ENCODE peak calls at places on chromosomes 13 and 19, in ten cellular contexts. One of them, this sample, is unnamed.

GRCh38 chr19:55277494-55277893 is 2.4 kb downstream of the HSPBP1 start:
- DNase-seq in cardiac muscle cell: no peak
- DNase-seq in fibroblast of lung: no peak
- DNase-seq in HFFc6: no peak
- DNase-seq in psoas muscle: no peak
- DNase-seq in AG04450: no peak
- DNase-seq in lower leg skin: no peak
- DNase-seq in GM12865: no peak
- DNase-seq in colonic mucosa: no peak
- DNase-seq in PC-9: no peak
- DNase-seq in this sample: no peak

GRCh38 chr19:56291857-56292256 is 19.3 kb downstream of the EDDM13 start:
- DNase-seq in PC-9: no peak
- DNase-seq in GM12865: no peak
- DNase-seq in cardiac muscle cell: no peak
- DNase-seq in fibroblast of lung: no peak
- DNase-seq in psoas muscle: no peak
- DNase-seq in lower leg skin: no peak
- DNase-seq in HFFc6: no peak
- DNase-seq in colonic mucosa: no peak
- DNase-seq in AG04450: no peak
- DNase-seq in this sample: no peak

GRCh38 chr13:99087954-99088491 is 110.2 kb upstream of the DOCK9 start:
- DNase-seq in PC-9: peak
- DNase-seq in HFFc6: no peak
- DNase-seq in psoas muscle: no peak
- DNase-seq in colonic mucosa: peak
- DNase-seq in cardiac muscle cell: no peak
- DNase-seq in lower leg skin: no peak
- DNase-seq in fibroblast of lung: no peak
- DNase-seq in AG04450: no peak
- DNase-seq in GM12865: no peak
- DNase-seq in this sample: no peak

GRCh38 chr13:76014618-76015315 is 378.6 kb downstream of the LMO7 start:
- DNase-seq in cardiac muscle cell: peak
- DNase-seq in PC-9: no peak
- DNase-seq in lower leg skin: no peak
- DNase-seq in psoas muscle: no peak
- DNase-seq in AG04450: no peak
- DNase-seq in GM12865: no peak
- DNase-seq in HFFc6: no peak
- DNase-seq in colonic mucosa: no peak
- DNase-seq in fibroblast of lung: peak
- DNase-seq in this sample: no peak

GRCh38 chr13:58964048-58964447 is 1199.7 kb downstream of the DIAPH3 start:
- DNase-seq in cardiac muscle cell: no peak
- DNase-seq in fibroblast of lung: no peak
- DNase-seq in psoas muscle: no peak
- DNase-seq in AG04450: no peak
- DNase-seq in GM12865: no peak
- DNase-seq in colonic mucosa: no peak
- DNase-seq in HFFc6: no peak
- DNase-seq in lower leg skin: no peak
- DNase-seq in PC-9: no peak
- DNase-seq in this sample: no peak

GRCh38 chr13:100602472-100603142 is 14.0 kb upstream of the GGACT start:
- DNase-seq in AG04450: no peak
- DNase-seq in fibroblast of lung: no peak
- DNase-seq in colonic mucosa: no peak
- DNase-seq in HFFc6: no peak
- DNase-seq in cardiac muscle cell: no peak
- DNase-seq in PC-9: no peak
- DNase-seq in GM12865: no peak
- DNase-seq in lower leg skin: peak
- DNase-seq in psoas muscle: no peak
- DNase-seq in this sample: no peak

GRCh38 chr13:112931028-112931934 is 37.7 kb upstream of the MCF2L start:
- DNase-seq in AG04450: peak
- DNase-seq in HFFc6: no peak
- DNase-seq in colonic mucosa: peak
- DNase-seq in psoas muscle: no peak
- DNase-seq in cardiac muscle cell: peak
- DNase-seq in fibroblast of lung: peak
- DNase-seq in lower leg skin: peak
- DNase-seq in GM12865: no peak
- DNase-seq in PC-9: peak
- DNase-seq in this sample: no peak

GRCh38 chr13:34942732-34943674 is 933 bp downstream of the NBEA start:
- DNase-seq in AG04450: no peak
- DNase-seq in colonic mucosa: peak
- DNase-seq in GM12865: peak
- DNase-seq in lower leg skin: peak
- DNase-seq in cardiac muscle cell: peak
- DNase-seq in psoas muscle: peak
- DNase-seq in fibroblast of lung: no peak
- DNase-seq in PC-9: no peak
- DNase-seq in HFFc6: no peak
- DNase-seq in this sample: peak

GRCh38 chr13:98258226-98258625 is 81.2 kb upstream of the RNF113B start:
- DNase-seq in colonic mucosa: no peak
- DNase-seq in GM12865: no peak
- DNase-seq in PC-9: no peak
- DNase-seq in lower leg skin: no peak
- DNase-seq in AG04450: no peak
- DNase-seq in fibroblast of lung: no peak
- DNase-seq in psoas muscle: no peak
- DNase-seq in HFFc6: no peak
- DNase-seq in cardiac muscle cell: no peak
- DNase-seq in this sample: no peak

GRCh38 chr13:41696163-41697003 is 239.0 kb downstream of the RGCC start:
- DNase-seq in colonic mucosa: no peak
- DNase-seq in PC-9: peak
- DNase-seq in cardiac muscle cell: peak
- DNase-seq in fibroblast of lung: peak
- DNase-seq in lower leg skin: no peak
- DNase-seq in psoas muscle: no peak
- DNase-seq in GM12865: peak
- DNase-seq in AG04450: peak
- DNase-seq in HFFc6: peak
- DNase-seq in this sample: no peak

GRCh38 chr13:38361551-38362262 is 12.1 kb downstream of the UFM1 start:
- DNase-seq in PC-9: no peak
- DNase-seq in cardiac muscle cell: no peak
- DNase-seq in fibroblast of lung: no peak
- DNase-seq in psoas muscle: no peak
- DNase-seq in GM12865: no peak
- DNase-seq in AG04450: no peak
- DNase-seq in lower leg skin: no peak
- DNase-seq in HFFc6: no peak
- DNase-seq in colonic mucosa: no peak
- DNase-seq in this sample: no peak

GRCh38 chr19:51018745-51019543 is 565 bp downstream of the KLK10 start:
- DNase-seq in lower leg skin: no peak
- DNase-seq in fibroblast of lung: no peak
- DNase-seq in cardiac muscle cell: peak
- DNase-seq in AG04450: no peak
- DNase-seq in psoas muscle: no peak
- DNase-seq in HFFc6: no peak
- DNase-seq in PC-9: peak
- DNase-seq in colonic mucosa: no peak
- DNase-seq in GM12865: no peak
- DNase-seq in this sample: no peak

GRCh38 chr13:114015608-114016295 is 41.9 kb upstream of the C13orf46 start:
- DNase-seq in PC-9: peak
- DNase-seq in psoas muscle: peak
- DNase-seq in AG04450: no peak
- DNase-seq in colonic mucosa: peak
- DNase-seq in fibroblast of lung: peak
- DNase-seq in GM12865: no peak
- DNase-seq in cardiac muscle cell: peak
- DNase-seq in HFFc6: peak
- DNase-seq in lower leg skin: peak
- DNase-seq in this sample: peak

GRCh38 chr13:84433024-84433423 is 550.8 kb upstream of the SLITRK1 start:
- DNase-seq in cardiac muscle cell: peak
- DNase-seq in AG04450: peak
- DNase-seq in lower leg skin: no peak
- DNase-seq in colonic mucosa: no peak
- DNase-seq in psoas muscle: no peak
- DNase-seq in fibroblast of lung: peak
- DNase-seq in PC-9: no peak
- DNase-seq in GM12865: no peak
- DNase-seq in HFFc6: peak
- DNase-seq in this sample: no peak

GRCh38 chr13:91346848-91347211 is 657 bp upstream of the MIR17HG start:
- DNase-seq in GM12865: peak
- DNase-seq in AG04450: no peak
- DNase-seq in psoas muscle: no peak
- DNase-seq in cardiac muscle cell: peak
- DNase-seq in PC-9: no peak
- DNase-seq in colonic mucosa: peak
- DNase-seq in lower leg skin: no peak
- DNase-seq in HFFc6: no peak
- DNase-seq in fibroblast of lung: no peak
- DNase-seq in this sample: no peak

GRCh38 chr13:105097501-105097900 is 1438.0 kb downstream of the EFNB2 start:
- DNase-seq in PC-9: no peak
- DNase-seq in cardiac muscle cell: no peak
- DNase-seq in GM12865: no peak
- DNase-seq in HFFc6: no peak
- DNase-seq in AG04450: no peak
- DNase-seq in psoas muscle: no peak
- DNase-seq in fibroblast of lung: no peak
- DNase-seq in colonic mucosa: no peak
- DNase-seq in lower leg skin: no peak
- DNase-seq in this sample: no peak

GRCh38 chr13:47168086-47168485 is 271.2 kb upstream of the HTR2A start:
- DNase-seq in GM12865: peak
- DNase-seq in cardiac muscle cell: peak
- DNase-seq in HFFc6: peak
- DNase-seq in fibroblast of lung: peak
- DNase-seq in colonic mucosa: no peak
- DNase-seq in psoas muscle: no peak
- DNase-seq in PC-9: no peak
- DNase-seq in lower leg skin: no peak
- DNase-seq in AG04450: no peak
- DNase-seq in this sample: no peak

GRCh38 chr13:47289578-47289977 is 392.7 kb upstream of the HTR2A start:
- DNase-seq in GM12865: no peak
- DNase-seq in PC-9: peak
- DNase-seq in psoas muscle: no peak
- DNase-seq in HFFc6: no peak
- DNase-seq in lower leg skin: no peak
- DNase-seq in fibroblast of lung: no peak
- DNase-seq in AG04450: no peak
- DNase-seq in colonic mucosa: no peak
- DNase-seq in cardiac muscle cell: no peak
- DNase-seq in this sample: no peak

GRCh38 chr19:49017666-49018351 is 918 bp upstream of the LHB start:
- DNase-seq in lower leg skin: no peak
- DNase-seq in colonic mucosa: peak
- DNase-seq in HFFc6: peak
- DNase-seq in cardiac muscle cell: peak
- DNase-seq in PC-9: no peak
- DNase-seq in psoas muscle: peak
- DNase-seq in AG04450: no peak
- DNase-seq in fibroblast of lung: peak
- DNase-seq in GM12865: peak
- DNase-seq in this sample: peak
- TF ChIP-seq CTCF in lower leg skin: no peak
- TF ChIP-seq CTCF in colonic mucosa: peak
- TF ChIP-seq CTCF in HFFc6: peak
- TF ChIP-seq CTCF in cardiac muscle cell: peak
- TF ChIP-seq CTCF in PC-9: peak
- TF ChIP-seq CTCF in psoas muscle: peak
- TF ChIP-seq CTCF in AG04450: peak
- TF ChIP-seq CTCF in fibroblast of lung: peak
- TF ChIP-seq CTCF in GM12865: peak
- TF ChIP-seq CTCF in this sample: no peak

DNA sequence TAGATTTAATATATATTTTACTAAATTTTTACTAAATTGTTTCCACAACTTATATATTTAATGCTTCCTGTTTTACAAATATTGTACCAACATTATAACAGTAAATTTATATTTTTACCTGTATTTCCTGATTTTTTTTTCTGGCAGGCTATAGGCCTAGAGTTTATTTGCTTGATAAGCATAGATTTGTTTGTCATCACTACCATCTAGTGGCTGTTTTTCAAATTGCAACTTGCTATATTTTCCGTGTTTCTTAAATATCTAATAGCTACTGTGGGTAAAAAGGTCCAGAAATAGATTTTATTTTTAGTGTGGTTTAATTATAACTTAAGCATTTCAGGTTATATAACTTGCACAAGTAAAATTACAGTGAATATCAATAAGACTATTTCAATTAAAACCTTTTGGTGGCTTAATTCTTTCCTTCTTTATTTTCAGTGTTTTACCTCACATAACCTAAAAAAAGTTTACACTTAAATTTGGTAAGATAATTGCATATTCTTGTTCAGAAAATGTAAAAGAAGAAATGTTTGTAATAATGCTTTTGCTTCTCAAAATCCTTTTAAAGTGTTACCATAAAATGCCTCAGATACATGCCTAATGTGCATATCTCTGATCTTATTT is 60.6 kb downstream of the NDFIP2 start:
- DNase-seq in fibroblast of lung: peak
- DNase-seq in GM12865: peak
- DNase-seq in AG04450: peak
- DNase-seq in cardiac muscle cell: peak
- DNase-seq in HFFc6: peak
- DNase-seq in colonic mucosa: no peak
- DNase-seq in psoas muscle: no peak
- DNase-seq in lower leg skin: no peak
- DNase-seq in PC-9: peak
- DNase-seq in this sample: no peak
- TF ChIP-seq CTCF in fibroblast of lung: peak
- TF ChIP-seq CTCF in GM12865: peak
- TF ChIP-seq CTCF in AG04450: peak
- TF ChIP-seq CTCF in cardiac muscle cell: peak
- TF ChIP-seq CTCF in HFFc6: peak
- TF ChIP-seq CTCF in colonic mucosa: peak
- TF ChIP-seq CTCF in psoas muscle: peak
- TF ChIP-seq CTCF in lower leg skin: peak
- TF ChIP-seq CTCF in PC-9: peak
- TF ChIP-seq CTCF in this sample: peak

GRCh38 chr19:2783781-2784145 is 690 bp upstream of the SGTA start:
- DNase-seq in HFFc6: no peak
- DNase-seq in cardiac muscle cell: no peak
- DNase-seq in PC-9: no peak
- DNase-seq in psoas muscle: no peak
- DNase-seq in AG04450: no peak
- DNase-seq in fibroblast of lung: no peak
- DNase-seq in lower leg skin: no peak
- DNase-seq in colonic mucosa: no peak
- DNase-seq in GM12865: no peak
- DNase-seq in this sample: no peak
- TF ChIP-seq CTCF in HFFc6: no peak
- TF ChIP-seq CTCF in cardiac muscle cell: no peak
- TF ChIP-seq CTCF in PC-9: no peak
- TF ChIP-seq CTCF in psoas muscle: no peak
- TF ChIP-seq CTCF in AG04450: no peak
- TF ChIP-seq CTCF in fibroblast of lung: no peak
- TF ChIP-seq CTCF in lower leg skin: no peak
- TF ChIP-seq CTCF in colonic mucosa: no peak
- TF ChIP-seq CTCF in GM12865: no peak
- TF ChIP-seq CTCF in this sample: no peak

GRCh38 chr13:27171830-27172494 is 351 bp upstream of the USP12 start:
- DNase-seq in lower leg skin: peak
- DNase-seq in fibroblast of lung: peak
- DNase-seq in PC-9: peak
- DNase-seq in GM12865: peak
- DNase-seq in HFFc6: peak
- DNase-seq in cardiac muscle cell: peak
- DNase-seq in colonic mucosa: peak
- DNase-seq in psoas muscle: peak
- DNase-seq in AG04450: peak
- DNase-seq in this sample: peak
- TF ChIP-seq CTCF in lower leg skin: no peak
- TF ChIP-seq CTCF in fibroblast of lung: no peak
- TF ChIP-seq CTCF in PC-9: no peak
- TF ChIP-seq CTCF in GM12865: peak
- TF ChIP-seq CTCF in HFFc6: peak
- TF ChIP-seq CTCF in cardiac muscle cell: no peak
- TF ChIP-seq CTCF in colonic mucosa: peak
- TF ChIP-seq CTCF in psoas muscle: peak
- TF ChIP-seq CTCF in AG04450: peak
- TF ChIP-seq CTCF in this sample: no peak